ENCODE peak calls at places on chromosomes 12 and 14, in four cellular contexts. One of them, this sample, is unnamed.

GRCh38 chr12:90682398-90682797 is 272.6 kb downstream of the CCER1 start:
- DNase-seq in GM23338: no peak
- DNase-seq in HL-60: no peak
- DNase-seq in transverse colon: no peak
- DNase-seq in this sample: no peak

GRCh38 chr12:88391556-88391955 is 188.7 kb downstream of the KITLG start:
- DNase-seq in HL-60: no peak
- DNase-seq in GM23338: no peak
- DNase-seq in transverse colon: no peak
- DNase-seq in this sample: no peak

GRCh38 chr14:95504135-95505029 is 12.1 kb downstream of the SYNE3 start:
- DNase-seq in transverse colon: no peak
- DNase-seq in HL-60: no peak
- DNase-seq in GM23338: no peak
- DNase-seq in this sample: no peak

GRCh38 chr14:93173943-93174395 is 10.7 kb downstream of the MOAP1 start:
- DNase-seq in GM23338: no peak
- DNase-seq in HL-60: no peak
- DNase-seq in transverse colon: no peak
- DNase-seq in this sample: no peak

GRCh38 chr12:126389215-126389841 is 1324.1 kb downstream of the AACS start:
- DNase-seq in HL-60: no peak
- DNase-seq in GM23338: no peak
- DNase-seq in transverse colon: peak; percentile 8
- DNase-seq in this sample: no peak

GRCh38 chr12:16962889-16963288 is 356.9 kb upstream of the LMO3 start:
- DNase-seq in GM23338: no peak
- DNase-seq in HL-60: no peak
- DNase-seq in transverse colon: no peak
- DNase-seq in this sample: no peak

GRCh38 chr14:61101803-61102548 is 120.9 kb downstream of the SLC38A6 start:
- DNase-seq in HL-60: peak; percentile 62
- DNase-seq in GM23338: peak; percentile 75
- DNase-seq in transverse colon: no peak
- DNase-seq in this sample: peak; percentile 68

GRCh38 chr14:82537831-82538230 is 1004.2 kb upstream of the SEL1L start:
- DNase-seq in GM23338: no peak
- DNase-seq in HL-60: no peak
- DNase-seq in transverse colon: no peak
- DNase-seq in this sample: no peak

GRCh38 chr12:6954316-6954710 is 3.2 kb downstream of the PTPN6 start:
- DNase-seq in transverse colon: no peak
- DNase-seq in GM23338: no peak
- DNase-seq in HL-60: no peak
- DNase-seq in this sample: no peak

GRCh38 chr14:95200404-95200803 is 43.1 kb upstream of the DICER1 start:
- DNase-seq in GM23338: no peak
- DNase-seq in HL-60: no peak
- DNase-seq in transverse colon: no peak
- DNase-seq in this sample: no peak

GRCh38 chr14:52354257-52354656 is 40.1 kb downstream of the PTGER2 start:
- DNase-seq in transverse colon: no peak
- DNase-seq in HL-60: no peak
- DNase-seq in GM23338: no peak
- DNase-seq in this sample: no peak

GRCh38 chr12:95633049-95633545 is 81.8 kb upstream of the USP44 start:
- DNase-seq in HL-60: peak; percentile 9
- DNase-seq in transverse colon: peak; percentile 81
- DNase-seq in GM23338: no peak
- DNase-seq in this sample: no peak

GRCh38 chr12:94818970-94819369 is 168.6 kb upstream of the TMCC3 start:
- DNase-seq in transverse colon: no peak
- DNase-seq in HL-60: no peak
- DNase-seq in GM23338: no peak
- DNase-seq in this sample: peak; percentile 81

GRCh38 chr14:36660736-36661505 is 739 bp upstream of the PAX9 start:
- DNase-seq in HL-60: no peak
- DNase-seq in GM23338: peak; percentile 37
- DNase-seq in transverse colon: no peak
- DNase-seq in this sample: no peak

GRCh38 chr12:69015017-69015416 is 82.0 kb upstream of the CPM start:
- DNase-seq in transverse colon: no peak
- DNase-seq in HL-60: no peak
- DNase-seq in GM23338: no peak
- DNase-seq in this sample: no peak

GRCh38 chr14:68687746-68688145 is 105.1 kb downstream of the ZFP36L1 start:
- DNase-seq in GM23338: no peak
- DNase-seq in transverse colon: no peak
- DNase-seq in HL-60: no peak
- DNase-seq in this sample: no peak

GRCh38 chr12:24759155-24759554 is 189.7 kb downstream of the BCAT1 start:
- DNase-seq in HL-60: no peak
- DNase-seq in transverse colon: no peak
- DNase-seq in GM23338: no peak
- DNase-seq in this sample: no peak

GRCh38 chr14:103111297-103111981 is 11.8 kb upstream of the TNFAIP2 start:
- DNase-seq in transverse colon: no peak
- DNase-seq in GM23338: no peak
- DNase-seq in HL-60: peak; percentile 19
- DNase-seq in this sample: no peak

GRCh38 chr14:90060312-90060964 is 1.4 kb upstream of the KCNK13 start:
- DNase-seq in GM23338: peak; percentile 87
- DNase-seq in HL-60: peak; percentile 16
- DNase-seq in transverse colon: peak; percentile 32
- DNase-seq in this sample: no peak

GRCh38 chr12:110370732-110371141 is 32.8 kb downstream of the ANAPC7 start:
- DNase-seq in transverse colon: no peak
- DNase-seq in HL-60: no peak
- DNase-seq in GM23338: no peak
- DNase-seq in this sample: no peak

GRCh38 chr14:75361751-75362433 is 65.9 kb upstream of the JDP2 start:
- DNase-seq in transverse colon: no peak
- DNase-seq in GM23338: no peak
- DNase-seq in HL-60: no peak
- DNase-seq in this sample: no peak

GRCh38 chr14:38255673-38256357 is at the start of gene CLEC14A:
- DNase-seq in HL-60: no peak
- DNase-seq in transverse colon: no peak
- DNase-seq in GM23338: peak; percentile 70
- DNase-seq in this sample: no peak

GRCh38 chr14:47332939-47333338 is 342.5 kb downstream of the MDGA2 start:
- DNase-seq in transverse colon: no peak
- DNase-seq in HL-60: no peak
- DNase-seq in GM23338: no peak
- DNase-seq in this sample: no peak

GRCh38 chr12:116377194-116377735 is 99.8 kb upstream of the MED13L start:
- DNase-seq in HL-60: no peak
- DNase-seq in GM23338: no peak
- DNase-seq in transverse colon: no peak
- DNase-seq in this sample: no peak

GRCh38 chr12:111842556-111843396 is 748 bp downstream of the MAPKAPK5 start:
- DNase-seq in GM23338: peak; percentile 32
- DNase-seq in HL-60: peak; percentile 15
- DNase-seq in transverse colon: peak; percentile 75
- DNase-seq in this sample: no peak

GRCh38 chr12:67640863-67641262 is 7.7 kb upstream of the DYRK2 start:
- DNase-seq in GM23338: no peak
- DNase-seq in HL-60: no peak
- DNase-seq in transverse colon: no peak
- DNase-seq in this sample: no peak

GRCh38 chr14:99971929-99972747 is 93.1 kb upstream of the EVL start:
- DNase-seq in GM23338: peak; percentile 47
- DNase-seq in HL-60: peak; percentile 9
- DNase-seq in transverse colon: no peak
- DNase-seq in this sample: no peak

DNA sequence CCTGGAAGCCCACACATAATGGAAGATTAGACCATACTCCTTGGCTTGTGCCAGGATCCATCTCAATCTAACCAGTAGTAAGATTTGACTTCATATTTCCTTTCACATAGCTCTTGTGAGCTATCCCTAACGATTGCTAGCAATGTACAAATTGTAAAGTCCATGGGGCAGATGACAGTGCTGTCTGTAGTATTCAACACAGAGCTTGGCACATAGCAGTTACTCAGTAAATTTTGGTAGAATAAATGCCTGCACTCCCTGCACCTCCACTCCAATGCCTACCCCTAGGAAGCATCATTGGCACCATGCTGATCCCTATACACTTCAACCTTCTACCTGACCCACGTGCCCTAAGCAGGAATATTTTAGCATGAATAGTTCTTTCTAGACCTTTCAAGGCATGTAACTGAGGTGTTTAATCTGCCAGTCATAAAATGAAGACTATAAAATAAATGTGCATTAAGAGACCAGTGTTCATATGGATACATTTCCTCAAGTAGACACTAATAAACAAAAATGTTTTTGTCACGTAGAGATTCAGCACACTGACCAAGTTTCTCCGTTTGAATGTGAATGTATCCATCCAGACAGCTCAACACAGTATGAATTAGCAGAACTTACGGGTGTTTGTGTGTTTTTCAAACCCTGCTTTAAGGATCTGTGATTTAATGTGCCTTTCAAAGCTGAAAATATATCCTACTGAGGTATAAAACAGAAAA is 98.8 kb downstream of the BMP4 start:
- DNase-seq in GM23338: no peak
- DNase-seq in transverse colon: no peak
- DNase-seq in HL-60: no peak
- DNase-seq in this sample: no peak
- H3K27ac ChIP-seq in GM23338: no peak overlapping the region
- H3K27ac ChIP-seq in transverse colon: no peak overlapping the region
- H3K27ac ChIP-seq in HL-60: no peak overlapping the region
- H3K27ac ChIP-seq in this sample: no peak overlapping the region

GRCh38 chr12:9365296-9365695 is 157.1 kb upstream of the PZP start:
- DNase-seq in HL-60: peak; percentile 62
- DNase-seq in transverse colon: no peak
- DNase-seq in GM23338: no peak
- DNase-seq in this sample: peak; percentile 66

GRCh38 chr12:9363145-9363544 is 154.9 kb upstream of the PZP start:
- DNase-seq in HL-60: no peak
- DNase-seq in GM23338: no peak
- DNase-seq in transverse colon: no peak
- DNase-seq in this sample: no peak

GRCh38 chr12:9361879-9362326 is 153.7 kb upstream of the PZP start:
- DNase-seq in HL-60: peak; percentile 38
- DNase-seq in transverse colon: no peak
- DNase-seq in GM23338: no peak
- DNase-seq in this sample: no peak

GRCh38 chr12:9367201-9367600 is 159.0 kb upstream of the PZP start:
- DNase-seq in transverse colon: no peak
- DNase-seq in GM23338: no peak
- DNase-seq in HL-60: peak; percentile 98
- DNase-seq in this sample: peak; percentile 60

DNA sequence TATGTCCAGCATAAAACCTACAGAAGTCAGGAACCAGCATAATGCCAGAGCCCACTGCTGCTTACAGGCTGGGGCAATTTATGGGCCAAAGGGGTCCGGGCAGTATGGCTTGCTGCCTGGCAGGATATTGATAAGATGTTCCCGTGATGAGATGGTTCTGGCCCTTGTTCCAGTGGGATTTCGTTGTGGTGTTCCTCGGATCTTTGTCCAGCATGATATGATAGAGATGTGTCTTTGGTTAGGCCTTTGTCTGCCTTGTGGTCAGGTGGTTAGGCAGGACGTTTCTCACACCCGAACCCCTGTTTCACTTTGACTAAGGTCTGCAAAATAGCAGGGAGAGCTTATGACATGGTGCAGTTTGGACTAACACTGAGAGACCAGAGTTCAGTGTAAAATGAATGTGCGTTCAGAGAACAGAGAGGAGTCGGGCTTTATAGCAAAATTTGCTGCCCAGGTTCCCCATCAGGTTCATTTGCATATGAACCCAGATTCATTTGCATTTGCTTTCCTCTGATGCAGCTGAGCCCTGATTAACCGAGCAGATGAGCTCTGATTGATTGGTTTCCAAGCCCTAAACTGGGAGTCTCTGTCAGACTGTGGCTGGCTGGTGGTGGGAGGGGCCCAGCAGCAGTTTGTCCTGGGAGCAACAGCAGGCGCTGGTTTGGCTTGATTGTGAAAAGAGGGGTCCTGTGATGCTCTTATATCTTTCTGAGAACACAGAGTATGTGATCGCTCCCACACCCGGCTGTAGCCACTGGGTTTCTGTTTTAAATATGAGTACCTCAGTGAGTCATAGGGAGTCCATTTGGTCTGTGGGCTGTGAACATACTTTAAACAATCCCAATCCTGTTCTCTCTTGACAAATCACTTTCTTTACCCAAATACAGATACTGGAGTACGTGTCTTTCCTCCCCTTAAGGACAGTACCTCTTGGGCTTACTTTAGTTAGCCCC is 156.3 kb upstream of the PZP start:
- DNase-seq in GM23338: peak; percentile 91
- DNase-seq in HL-60: peak; percentile 55
- DNase-seq in transverse colon: peak; percentile 23
- DNase-seq in this sample: peak; percentile 81
- TF ChIP-seq POLR2AphosphoS5 in GM23338: peak; percentile 4
- TF ChIP-seq POLR2AphosphoS5 in HL-60: no peak
- TF ChIP-seq POLR2AphosphoS5 in transverse colon: no peak
- TF ChIP-seq POLR2AphosphoS5 in this sample: no peak

GRCh38 chr14:32756775-32757174 is 181.9 kb upstream of the NPAS3 start:
- DNase-seq in transverse colon: no peak
- DNase-seq in GM23338: no peak
- DNase-seq in HL-60: no peak
- DNase-seq in this sample: no peak
- H3K27ac ChIP-seq in transverse colon: no peak overlapping the region
- H3K27ac ChIP-seq in GM23338: no peak overlapping the region
- H3K27ac ChIP-seq in HL-60: no peak overlapping the region
- H3K27ac ChIP-seq in this sample: no peak overlapping the region

DNA sequence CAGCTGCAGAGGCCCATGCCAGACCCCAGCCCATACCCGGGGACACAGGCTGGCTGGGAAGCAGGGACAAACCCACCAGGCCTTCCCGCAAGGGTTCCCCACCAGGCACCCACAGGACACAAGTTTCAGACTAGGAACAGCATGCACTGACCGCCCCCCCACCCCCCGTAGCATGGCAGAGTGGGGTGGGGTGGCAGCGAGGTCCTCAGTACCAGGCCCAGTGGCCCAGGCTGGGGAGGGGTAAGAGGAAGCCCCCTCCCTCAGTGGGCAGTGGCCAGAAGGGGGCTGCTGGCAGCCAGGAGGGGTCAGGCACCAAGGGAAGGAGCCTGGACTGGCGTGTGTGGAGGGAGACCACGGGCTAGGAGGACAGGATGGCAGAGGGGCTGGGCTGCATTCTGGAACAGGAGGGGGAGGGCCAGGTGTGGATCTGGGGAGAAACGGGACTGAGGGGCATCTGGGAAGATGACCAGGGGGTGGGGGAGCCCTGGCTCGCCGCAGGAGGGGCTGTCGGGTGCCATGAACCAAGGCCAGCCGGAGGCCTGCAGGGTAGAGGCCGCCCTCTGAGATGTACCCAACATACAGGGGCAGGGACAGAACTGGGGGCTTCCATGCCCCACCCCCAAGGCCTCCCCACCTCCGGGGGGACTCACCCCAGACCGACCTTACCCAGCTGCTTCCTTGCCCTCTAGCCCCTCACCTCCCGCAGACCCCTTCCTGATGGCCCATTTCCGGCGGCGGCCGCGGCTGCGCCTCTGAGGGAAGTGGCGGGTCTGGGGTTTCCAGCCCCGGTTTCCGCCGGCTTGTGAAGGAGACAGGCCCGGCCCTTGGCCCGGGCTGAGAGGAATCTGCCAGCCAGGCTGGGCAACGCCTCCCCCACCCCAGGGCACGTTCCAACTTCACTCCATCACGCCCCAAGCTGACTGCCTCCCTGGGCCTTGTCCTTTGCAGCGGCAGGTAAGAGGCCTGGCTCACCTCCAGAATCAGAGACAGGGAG is 5.6 kb upstream of the JAG2 start:
- DNase-seq in transverse colon: peak; percentile 33
- DNase-seq in HL-60: peak; percentile 59
- DNase-seq in GM23338: no peak
- DNase-seq in this sample: no peak
- TF ChIP-seq POLR2AphosphoS5 in transverse colon: no peak
- TF ChIP-seq POLR2AphosphoS5 in HL-60: no peak
- TF ChIP-seq POLR2AphosphoS5 in GM23338: no peak
- TF ChIP-seq POLR2AphosphoS5 in this sample: no peak

This sample was measured in esophagus muscularis mucosa.